ENCODE peak calls at places on chromosome 3, in six cellular contexts. One of them, this sample, is unnamed.

GRCh38 chr3:72186485-72186864 is 401.5 kb upstream of the PROK2 start:
- DNase-seq in ovary: no peak
- DNase-seq in left ventricle myocardium inferior: no peak
- DNase-seq in cardiac fibroblast: peak
- DNase-seq in transverse colon: no peak
- DNase-seq in osteocyte: no peak
- DNase-seq in this sample: no peak

GRCh38 chr3:58874248-58874741 is 175.5 kb downstream of the CFAP20DC start:
- DNase-seq in ovary: no peak
- DNase-seq in left ventricle myocardium inferior: no peak
- DNase-seq in cardiac fibroblast: peak
- DNase-seq in transverse colon: no peak
- DNase-seq in osteocyte: no peak
- DNase-seq in this sample: no peak

GRCh38 chr3:187849255-187849654 is 104.0 kb upstream of the BCL6 start:
- DNase-seq in ovary: no peak
- DNase-seq in left ventricle myocardium inferior: no peak
- DNase-seq in cardiac fibroblast: no peak
- DNase-seq in transverse colon: no peak
- DNase-seq in osteocyte: peak
- DNase-seq in this sample: no peak

GRCh38 chr3:196969001-196969659 is 497 bp upstream of the PIGZ start:
- DNase-seq in ovary: no peak
- DNase-seq in left ventricle myocardium inferior: peak
- DNase-seq in cardiac fibroblast: peak
- DNase-seq in transverse colon: peak
- DNase-seq in osteocyte: no peak
- DNase-seq in this sample: no peak

GRCh38 chr3:9229886-9230285 is 19.6 kb downstream of the SRGAP3 start:
- DNase-seq in ovary: no peak
- DNase-seq in left ventricle myocardium inferior: no peak
- DNase-seq in cardiac fibroblast: no peak
- DNase-seq in transverse colon: no peak
- DNase-seq in osteocyte: no peak
- DNase-seq in this sample: no peak

GRCh38 chr3:42653560-42654330 is at the start of gene ZBTB47:
- DNase-seq in ovary: peak
- DNase-seq in left ventricle myocardium inferior: peak
- DNase-seq in cardiac fibroblast: peak
- DNase-seq in transverse colon: peak
- DNase-seq in osteocyte: no peak
- DNase-seq in this sample: no peak

GRCh38 chr3:150309557-150309956 is 98.5 kb upstream of the TSC22D2 start:
- DNase-seq in ovary: no peak
- DNase-seq in left ventricle myocardium inferior: no peak
- DNase-seq in cardiac fibroblast: peak
- DNase-seq in transverse colon: no peak
- DNase-seq in osteocyte: no peak
- DNase-seq in this sample: no peak

GRCh38 chr3:131431754-131432153 is 50.2 kb downstream of the NUDT16 start:
- DNase-seq in ovary: no peak
- DNase-seq in left ventricle myocardium inferior: no peak
- DNase-seq in cardiac fibroblast: no peak
- DNase-seq in transverse colon: no peak
- DNase-seq in osteocyte: no peak
- DNase-seq in this sample: no peak

GRCh38 chr3:196016485-196016884 is 65.4 kb downstream of the TFRC start:
- DNase-seq in ovary: no peak
- DNase-seq in left ventricle myocardium inferior: no peak
- DNase-seq in cardiac fibroblast: peak
- DNase-seq in transverse colon: no peak
- DNase-seq in osteocyte: no peak
- DNase-seq in this sample: peak

GRCh38 chr3:66948853-66949252 is 49.3 kb upstream of the KBTBD8 start:
- DNase-seq in ovary: no peak
- DNase-seq in left ventricle myocardium inferior: no peak
- DNase-seq in cardiac fibroblast: no peak
- DNase-seq in transverse colon: no peak
- DNase-seq in osteocyte: no peak
- DNase-seq in this sample: no peak

GRCh38 chr3:11991751-11992150 is 12.4 kb upstream of the SYN2 start:
- DNase-seq in ovary: no peak
- DNase-seq in left ventricle myocardium inferior: no peak
- DNase-seq in cardiac fibroblast: no peak
- DNase-seq in transverse colon: no peak
- DNase-seq in osteocyte: no peak
- DNase-seq in this sample: no peak

GRCh38 chr3:149247025-149247710 is 25.5 kb upstream of the CP start:
- DNase-seq in ovary: no peak
- DNase-seq in left ventricle myocardium inferior: no peak
- DNase-seq in cardiac fibroblast: peak
- DNase-seq in transverse colon: no peak
- DNase-seq in osteocyte: no peak
- DNase-seq in this sample: no peak

GRCh38 chr3:46693038-46693896 is at the start of gene ALS2CL:
- DNase-seq in ovary: peak
- DNase-seq in left ventricle myocardium inferior: peak
- DNase-seq in cardiac fibroblast: no peak
- DNase-seq in transverse colon: peak
- DNase-seq in osteocyte: no peak
- DNase-seq in this sample: no peak

GRCh38 chr3:31382856-31383255 is 149.9 kb upstream of the STT3B start:
- DNase-seq in ovary: no peak
- DNase-seq in left ventricle myocardium inferior: no peak
- DNase-seq in cardiac fibroblast: no peak
- DNase-seq in transverse colon: no peak
- DNase-seq in osteocyte: no peak
- DNase-seq in this sample: no peak

GRCh38 chr3:124887177-124887995 is at the start of gene ITGB5:
- DNase-seq in ovary: peak
- DNase-seq in left ventricle myocardium inferior: peak
- DNase-seq in cardiac fibroblast: peak
- DNase-seq in transverse colon: peak
- DNase-seq in osteocyte: peak
- DNase-seq in this sample: peak

GRCh38 chr3:10703875-10704274 is 112.2 kb upstream of the SLC6A11 start:
- DNase-seq in ovary: no peak
- DNase-seq in left ventricle myocardium inferior: no peak
- DNase-seq in cardiac fibroblast: peak
- DNase-seq in transverse colon: no peak
- DNase-seq in osteocyte: no peak
- DNase-seq in this sample: no peak

GRCh38 chr3:136070953-136071949 is 105.7 kb downstream of the PPP2R3A start:
- DNase-seq in ovary: no peak
- DNase-seq in left ventricle myocardium inferior: peak
- DNase-seq in cardiac fibroblast: peak
- DNase-seq in transverse colon: no peak
- DNase-seq in osteocyte: peak
- DNase-seq in this sample: no peak

GRCh38 chr3:164250923-164251322 is 827.4 kb downstream of the SI start:
- DNase-seq in ovary: no peak
- DNase-seq in left ventricle myocardium inferior: no peak
- DNase-seq in cardiac fibroblast: no peak
- DNase-seq in transverse colon: no peak
- DNase-seq in osteocyte: no peak
- DNase-seq in this sample: no peak

GRCh38 chr3:69012836-69013255 is 638 bp downstream of the EOGT start:
- DNase-seq in ovary: peak
- DNase-seq in left ventricle myocardium inferior: peak
- DNase-seq in cardiac fibroblast: peak
- DNase-seq in transverse colon: peak
- DNase-seq in osteocyte: no peak
- DNase-seq in this sample: no peak

GRCh38 chr3:102004561-102004960 is 155.2 kb downstream of the NFKBIZ start:
- DNase-seq in ovary: no peak
- DNase-seq in left ventricle myocardium inferior: no peak
- DNase-seq in cardiac fibroblast: no peak
- DNase-seq in transverse colon: no peak
- DNase-seq in osteocyte: no peak
- DNase-seq in this sample: no peak

DNA sequence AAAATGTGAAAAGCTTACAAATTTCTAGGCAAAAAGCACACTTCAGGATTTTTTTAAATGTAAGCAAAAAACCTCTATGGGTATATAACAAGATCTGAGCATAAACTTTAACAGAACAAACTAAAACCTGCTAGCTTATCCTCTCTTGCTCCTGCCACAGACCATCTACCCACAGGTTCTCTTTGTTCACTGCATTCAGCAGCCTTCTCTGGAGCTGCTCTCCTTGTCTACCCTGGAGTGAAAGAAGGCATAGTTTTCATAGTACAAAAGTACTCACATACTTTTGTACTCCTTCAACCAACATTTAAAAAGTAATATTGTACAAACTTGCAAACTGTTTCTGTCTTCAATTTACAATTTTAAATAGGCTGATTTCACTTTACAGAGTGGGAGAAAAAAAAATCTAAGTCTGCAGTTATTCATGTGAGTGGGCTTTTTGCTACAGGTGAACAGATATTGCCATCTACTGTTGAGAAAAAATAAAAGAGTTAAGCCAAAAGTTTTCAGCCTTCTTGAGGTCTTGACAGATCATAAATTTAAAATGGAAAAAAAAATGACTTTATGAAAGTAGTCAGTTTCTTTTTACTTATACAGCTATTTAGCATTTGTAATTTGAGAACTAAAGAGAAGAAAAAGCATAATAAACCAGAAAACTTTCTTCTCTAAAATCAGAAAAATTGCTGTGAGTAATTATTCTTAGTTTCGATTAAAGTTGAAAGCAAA is 20.4 kb downstream of the TERC start:
- DNase-seq in ovary: no peak
- DNase-seq in left ventricle myocardium inferior: no peak
- DNase-seq in cardiac fibroblast: peak
- DNase-seq in transverse colon: no peak
- DNase-seq in osteocyte: no peak
- DNase-seq in this sample: no peak
- TF ChIP-seq CTCF in ovary: peak
- TF ChIP-seq CTCF in left ventricle myocardium inferior: peak
- TF ChIP-seq CTCF in cardiac fibroblast: peak
- TF ChIP-seq CTCF in transverse colon: no peak
- TF ChIP-seq CTCF in osteocyte: peak
- TF ChIP-seq CTCF in this sample: peak

GRCh38 chr3:39346785-39347585 is 17.5 kb downstream of the CCR8 start:
- DNase-seq in ovary: no peak
- DNase-seq in left ventricle myocardium inferior: no peak
- DNase-seq in cardiac fibroblast: no peak
- DNase-seq in transverse colon: no peak
- DNase-seq in osteocyte: no peak
- DNase-seq in this sample: no peak
- TF ChIP-seq CTCF in ovary: no peak
- TF ChIP-seq CTCF in left ventricle myocardium inferior: no peak
- TF ChIP-seq CTCF in cardiac fibroblast: no peak
- TF ChIP-seq CTCF in transverse colon: no peak
- TF ChIP-seq CTCF in osteocyte: no peak
- TF ChIP-seq CTCF in this sample: no peak

DNA sequence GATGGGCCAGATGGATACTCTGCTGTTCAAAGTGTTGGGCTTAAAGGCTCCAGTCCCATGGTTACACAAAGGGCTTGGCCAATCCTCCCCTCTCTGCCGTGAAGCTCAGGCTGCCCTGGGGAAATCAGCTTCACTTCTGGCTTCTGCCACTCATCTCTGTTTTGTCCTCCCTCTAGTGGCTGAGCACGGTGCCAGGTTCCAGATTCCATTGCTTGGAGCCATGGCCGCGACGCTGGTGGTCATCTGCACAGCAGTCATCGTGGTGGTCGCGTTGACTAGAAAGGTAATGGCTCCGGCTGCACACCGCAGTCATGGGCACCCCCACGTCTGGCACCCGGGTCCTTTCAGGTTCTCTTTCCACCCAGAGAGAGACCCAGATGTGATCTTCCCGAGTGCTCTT is 5.6 kb downstream of the TIGIT start:
- DNase-seq in ovary: no peak
- DNase-seq in left ventricle myocardium inferior: no peak
- DNase-seq in cardiac fibroblast: peak
- DNase-seq in transverse colon: no peak
- DNase-seq in osteocyte: no peak
- DNase-seq in this sample: no peak
- TF ChIP-seq CTCF in ovary: no peak
- TF ChIP-seq CTCF in left ventricle myocardium inferior: peak
- TF ChIP-seq CTCF in cardiac fibroblast: peak
- TF ChIP-seq CTCF in transverse colon: peak
- TF ChIP-seq CTCF in osteocyte: peak
- TF ChIP-seq CTCF in this sample: peak

GRCh38 chr3:127690823-127691452 is 18.2 kb downstream of the ABTB1 start:
- DNase-seq in ovary: peak
- DNase-seq in left ventricle myocardium inferior: peak
- DNase-seq in cardiac fibroblast: peak
- DNase-seq in transverse colon: no peak
- DNase-seq in osteocyte: no peak
- DNase-seq in this sample: no peak
- TF ChIP-seq CTCF in ovary: no peak
- TF ChIP-seq CTCF in left ventricle myocardium inferior: peak
- TF ChIP-seq CTCF in cardiac fibroblast: peak
- TF ChIP-seq CTCF in transverse colon: peak
- TF ChIP-seq CTCF in osteocyte: peak
- TF ChIP-seq CTCF in this sample: peak

DNA sequence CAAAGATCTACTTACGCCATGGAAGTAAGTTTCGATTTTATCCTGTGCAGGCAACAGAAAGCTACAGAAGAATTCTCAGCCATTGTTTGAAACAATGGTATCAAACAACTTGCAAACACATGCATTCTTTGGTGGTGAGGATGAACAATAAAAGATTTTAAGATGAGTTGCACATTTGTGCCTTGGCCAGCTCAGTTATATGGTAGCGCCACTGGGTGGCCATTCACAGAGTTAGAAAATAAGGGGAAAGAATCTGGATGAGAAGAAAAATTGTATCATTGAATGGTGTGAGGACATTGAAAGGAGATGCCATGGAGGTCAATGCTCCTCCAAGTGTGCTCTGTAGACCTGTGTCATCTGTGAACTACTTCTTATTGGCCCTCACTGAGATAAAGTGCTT is 11.6 kb downstream of the CADPS start:
- DNase-seq in ovary: no peak
- DNase-seq in left ventricle myocardium inferior: no peak
- DNase-seq in cardiac fibroblast: no peak
- DNase-seq in transverse colon: no peak
- DNase-seq in osteocyte: no peak
- DNase-seq in this sample: no peak
- TF ChIP-seq CTCF in ovary: no peak
- TF ChIP-seq CTCF in left ventricle myocardium inferior: no peak
- TF ChIP-seq CTCF in cardiac fibroblast: no peak
- TF ChIP-seq CTCF in transverse colon: no peak
- TF ChIP-seq CTCF in osteocyte: no peak
- TF ChIP-seq CTCF in this sample: no peak